ENCODE peak calls at places on chromosomes 11 and 22, in six cellular contexts. B, M, Y, D, S and G are unnamed samples.

GRCh38 chr22:17566776-17567175 is 3.5 kb downstream of the SLC25A18 start:
- DNase-seq in B (no peak), M (no peak), Y (no peak), D (no peak), S (no peak), G (no peak)

GRCh38 chr11:59953463-59954218 is 10.2 kb upstream of the OOSP4A start:
- DNase-seq in B (no peak), M (no peak), Y (no peak), D (no peak), S (no peak), G (no peak)

GRCh38 chr22:37165940-37166674 is 16.4 kb upstream of the IL2RB start:
- DNase-seq in B (peak), M (no peak), Y (no peak), D (no peak), S (no peak), G (no peak)

GRCh38 chr11:121657191-121657590 is 204.4 kb upstream of the SORL1-AS1 start:
- DNase-seq in B (no peak), M (no peak), Y (no peak), D (no peak), S (no peak), G (no peak)

GRCh38 chr22:22798716-22799115 is 88.9 kb upstream of the IGLL5 start:
- DNase-seq in B (no peak), M (no peak), Y (no peak), D (no peak), S (no peak), G (no peak)

GRCh38 chr11:32353884-32354283 is 81.5 kb downstream of the WT1 start:
- DNase-seq in B (no peak), M (no peak), Y (no peak), D (no peak), S (no peak), G (no peak)

GRCh38 chr11:133107753-133108152 is 424.5 kb downstream of the OPCML start:
- DNase-seq in B (no peak), M (no peak), Y (no peak), D (no peak), S (no peak), G (no peak)

GRCh38 chr11:116078101-116078561 is 573.9 kb upstream of the CADM1 start:
- DNase-seq in B (no peak), M (no peak), Y (no peak), D (no peak), S (no peak), G (peak)

GRCh38 chr11:81963018-81963417 is 770.6 kb downstream of the FAM181B start:
- DNase-seq in B (no peak), M (no peak), Y (no peak), D (no peak), S (no peak), G (peak)

GRCh38 chr11:134034496-134035381 is 34.1 kb upstream of the JAM3 start:
- DNase-seq in B (no peak), M (no peak), Y (no peak), D (no peak), S (no peak), G (no peak)

GRCh38 chr11:77379253-77379652 is 77.8 kb upstream of the GDPD4 start:
- DNase-seq in B (no peak), M (no peak), Y (no peak), D (no peak), S (no peak), G (no peak)

GRCh38 chr11:6404341-6405038 is 14.2 kb downstream of the SMPD1 start:
- DNase-seq in B (no peak), M (no peak), Y (peak), D (no peak), S (no peak), G (no peak)

GRCh38 chr11:121145826-121146225 is 44.8 kb downstream of the TECTA start:
- DNase-seq in B (no peak), M (no peak), Y (no peak), D (no peak), S (no peak), G (no peak)

GRCh38 chr11:71488086-71488967 is 35.3 kb downstream of the NADSYN1 start:
- DNase-seq in B (no peak), M (peak), Y (no peak), D (no peak), S (peak), G (no peak)

GRCh38 chr11:111463276-111463675 is 48.9 kb downstream of the BTG4 start:
- DNase-seq in B (no peak), M (no peak), Y (no peak), D (no peak), S (no peak), G (no peak)

GRCh38 chr22:25702046-25702445 is 39.9 kb upstream of the MYO18B start:
- DNase-seq in B (no peak), M (no peak), Y (peak), D (no peak), S (no peak), G (peak)

GRCh38 chr22:46054878-46055158 is 77.9 kb upstream of the WNT7B start:
- DNase-seq in B (peak), M (no peak), Y (no peak), D (no peak), S (no peak), G (peak)

GRCh38 chr11:117083011-117083940 is 15.0 kb downstream of the SIK3 start:
- DNase-seq in B (no peak), M (no peak), Y (peak), D (no peak), S (no peak), G (no peak)

GRCh38 chr22:26853495-26853894 is 196.1 kb downstream of the MIAT start:
- DNase-seq in B (no peak), M (no peak), Y (no peak), D (no peak), S (no peak), G (no peak)

GRCh38 chr11:13183094-13183825 is 94.3 kb upstream of the BMAL1 start:
- DNase-seq in B (no peak), M (no peak), Y (peak), D (no peak), S (peak), G (no peak)

GRCh38 chr22:30127749-30128166 is 47.5 kb downstream of the HORMAD2 start:
- DNase-seq in B (no peak), M (peak), Y (no peak), D (no peak), S (no peak), G (no peak)

GRCh38 chr11:114017723-114018122 is 41.8 kb upstream of the ZBTB16 start:
- DNase-seq in B (no peak), M (no peak), Y (no peak), D (no peak), S (no peak), G (no peak)

GRCh38 chr11:78547931-78548705 is 26.5 kb downstream of the NARS2 start:
- DNase-seq in B (no peak), M (no peak), Y (no peak), D (no peak), S (no peak), G (no peak)

GRCh38 chr11:69312418-69313399 is 18.8 kb downstream of the MYEOV start:
- DNase-seq in B (peak), M (no peak), Y (no peak), D (no peak), S (no peak), G (no peak)

GRCh38 chr11:35418847-35419712 is at the start of gene SLC1A2:
- DNase-seq in B (peak), M (no peak), Y (peak), D (peak), S (peak), G (no peak)

GRCh38 chr11:124331873-124332272 is 11.9 kb upstream of the OR8D2 start:
- DNase-seq in B (no peak), M (no peak), Y (no peak), D (no peak), S (no peak), G (no peak)

GRCh38 chr11:116731821-116732739 is 40.7 kb downstream of the BUD13 start:
- DNase-seq in B (peak), M (no peak), Y (peak), D (no peak), S (no peak), G (no peak)

GRCh38 chr11:17352925-17353227 is 1.3 kb downstream of the NCR3LG1 start:
- DNase-seq in B (peak), M (no peak), Y (no peak), D (peak), S (peak), G (peak)

GRCh38 chr11:95140397-95141030 is 50.9 kb downstream of the ENDOD1 start:
- DNase-seq in B (no peak), M (peak), Y (no peak), D (no peak), S (no peak), G (no peak)

GRCh38 chr11:96338910-96339703 is 3.9 kb downstream of the MAML2 start:
- DNase-seq in B (peak), M (no peak), Y (peak), D (peak), S (no peak), G (peak)

GRCh38 chr22:29477919-29478318 is 2.1 kb upstream of the NEFH start:
- DNase-seq in B (no peak), M (no peak), Y (no peak), D (no peak), S (no peak), G (no peak)

GRCh38 chr11:121881806-121882205 is 234.2 kb downstream of the BLID start:
- DNase-seq in B (no peak), M (peak), Y (no peak), D (no peak), S (no peak), G (no peak)

GRCh38 chr22:41285441-41285819 is 557 bp downstream of the RANGAP1 start:
- DNase-seq in B (peak), M (peak), Y (no peak), D (peak), S (no peak), G (peak)